ENCODE peak calls at places on chromosomes 13 and 19, in six cellular contexts. Z is activated CD8-positive, alpha-beta memory T cell treated with anti-CD3 and anti-CD28 coated beads for 1 hour; X is osteoblast; A is activated T-cell treated with anti-CD3 and anti-CD28 coated beads, Interleukin-2, amount 50 U/mL, for 72 hours; M is NCI-H2171; J is cerebellar cortex. E is an unnamed sample.

GRCh38 chr19:1061987-1062386 is 5.0 kb upstream of the ARHGAP45 start:
- DNase-seq in J (no peak), A (no peak), X (no peak), Z (no peak), M (no peak), E (no peak)

GRCh38 chr19:35348909-35349611 is 1.4 kb downstream of the FFAR1 start:
- DNase-seq in J (no peak), Z (no peak), X (peak; percentile 69), A (no peak), M (no peak), E (peak; percentile 70)

GRCh38 chr19:45498411-45499195 is at the start of gene PPM1N:
- DNase-seq in X (peak; percentile 88), Z (peak; percentile 60), A (peak; percentile 75), M (no peak), J (no peak), E (peak; percentile 89)

GRCh38 chr19:13974073-13974472 is 21.8 kb downstream of the DCAF15 start:
- DNase-seq in X (no peak), A (no peak), Z (no peak), J (peak; percentile 93), M (peak; percentile 96), E (peak; percentile 97)

GRCh38 chr13:77406644-77407440 is 79.9 kb upstream of the MYCBP2 start:
- DNase-seq in A (no peak), J (no peak), M (peak; percentile 8), Z (no peak), X (no peak), E (no peak)

GRCh38 chr19:48391100-48392005 is at the start of gene KDELR1:
- DNase-seq in Z (peak; percentile 66), M (peak; percentile 55), A (peak; percentile 87), X (peak; percentile 99), J (peak; percentile 82), E (peak; percentile 98)

GRCh38 chr19:10543420-10544241 is at the start of gene ATG4D:
- DNase-seq in A (peak; percentile 85), M (peak; percentile 91), X (peak; percentile 100), Z (peak; percentile 75), J (peak; percentile 65), E (peak; percentile 100)

GRCh38 chr19:3507371-3508120 is 1.4 kb downstream of the FZR1 start:
- DNase-seq in J (peak; percentile 22), X (no peak), A (peak; percentile 31), Z (no peak), M (no peak), E (peak; percentile 94)

GRCh38 chr13:99689955-99690354 is 188.7 kb downstream of the TM9SF2 start:
- DNase-seq in J (peak; percentile 51), A (no peak), Z (no peak), X (no peak), M (no peak), E (no peak)

GRCh38 chr19:4602173-4602788 is 37.0 kb upstream of the TNFAIP8L1 start:
- DNase-seq in J (no peak), A (no peak), Z (no peak), M (no peak), X (no peak), E (no peak)

GRCh38 chr13:39306639-39307589 is 268.7 kb downstream of the NHLRC3 start:
- DNase-seq in A (peak; percentile 34), M (no peak), J (no peak), X (no peak), Z (no peak), E (no peak)